ENCODE peak calls at places on chromosomes 4 and X, in five cellular contexts. One of them, this sample, is unnamed.

GRCh38 chr4:142567199-142567598 is 278.9 kb downstream of the INPP4B start:
- DNase-seq in astrocyte of the cerebellum: no peak
- DNase-seq in IMR-90: no peak
- DNase-seq in HFFc6: no peak
- DNase-seq in CD4-positive, alpha-beta T cell: peak; percentile 26
- DNase-seq in this sample: no peak

GRCh38 chr4:74267998-74268606 is 40.2 kb upstream of the EPGN start:
- DNase-seq in astrocyte of the cerebellum: peak; percentile 82
- DNase-seq in CD4-positive, alpha-beta T cell: no peak
- DNase-seq in HFFc6: peak; percentile 76
- DNase-seq in IMR-90: peak; percentile 79
- DNase-seq in this sample: no peak

GRCh38 chr4:184933311-184933710 is 85.0 kb upstream of the HELT start:
- DNase-seq in CD4-positive, alpha-beta T cell: no peak
- DNase-seq in IMR-90: no peak
- DNase-seq in astrocyte of the cerebellum: no peak
- DNase-seq in HFFc6: no peak
- DNase-seq in this sample: no peak

GRCh38 chr4:185242749-185243533 is 33.5 kb downstream of the SNX25 start:
- DNase-seq in HFFc6: no peak
- DNase-seq in IMR-90: peak; percentile 26
- DNase-seq in astrocyte of the cerebellum: no peak
- DNase-seq in CD4-positive, alpha-beta T cell: no peak
- DNase-seq in this sample: no peak

GRCh38 chr4:145816091-145816490 is 122.5 kb downstream of the ZNF827 start:
- DNase-seq in HFFc6: no peak
- DNase-seq in CD4-positive, alpha-beta T cell: no peak
- DNase-seq in IMR-90: no peak
- DNase-seq in astrocyte of the cerebellum: no peak
- DNase-seq in this sample: no peak

GRCh38 chr4:105930696-105931095 is 35.4 kb downstream of the NPNT start:
- DNase-seq in astrocyte of the cerebellum: no peak
- DNase-seq in IMR-90: no peak
- DNase-seq in HFFc6: no peak
- DNase-seq in CD4-positive, alpha-beta T cell: no peak
- DNase-seq in this sample: no peak

GRCh38 chrX:147901476-147902126 is 10.1 kb upstream of the FMR1 start:
- DNase-seq in IMR-90: no peak
- DNase-seq in HFFc6: no peak
- DNase-seq in CD4-positive, alpha-beta T cell: no peak
- DNase-seq in astrocyte of the cerebellum: no peak
- DNase-seq in this sample: no peak

GRCh38 chr4:52144303-52144849 is 93.3 kb downstream of the SPATA18 start:
- DNase-seq in CD4-positive, alpha-beta T cell: no peak
- DNase-seq in IMR-90: no peak
- DNase-seq in HFFc6: no peak
- DNase-seq in astrocyte of the cerebellum: no peak
- DNase-seq in this sample: no peak

GRCh38 chrX:120301960-120302359 is 9.3 kb downstream of the TMEM255A start:
- DNase-seq in HFFc6: no peak
- DNase-seq in CD4-positive, alpha-beta T cell: no peak
- DNase-seq in IMR-90: no peak
- DNase-seq in astrocyte of the cerebellum: no peak
- DNase-seq in this sample: no peak

GRCh38 chrX:68685722-68686683 is 38.5 kb downstream of the STARD8 start:
- DNase-seq in HFFc6: no peak
- DNase-seq in astrocyte of the cerebellum: no peak
- DNase-seq in CD4-positive, alpha-beta T cell: no peak
- DNase-seq in IMR-90: peak; percentile 76
- DNase-seq in this sample: no peak

GRCh38 chrX:37613898-37614297 is 42.4 kb downstream of the LANCL3 start:
- DNase-seq in IMR-90: no peak
- DNase-seq in HFFc6: no peak
- DNase-seq in CD4-positive, alpha-beta T cell: no peak
- DNase-seq in astrocyte of the cerebellum: no peak
- DNase-seq in this sample: no peak

GRCh38 chrX:37906357-37906756 is 59.0 kb upstream of the DYNLT3 start:
- DNase-seq in HFFc6: no peak
- DNase-seq in CD4-positive, alpha-beta T cell: no peak
- DNase-seq in astrocyte of the cerebellum: no peak
- DNase-seq in IMR-90: no peak
- DNase-seq in this sample: no peak

GRCh38 chrX:86946569-86946968 is 571.0 kb upstream of the KLHL4 start:
- DNase-seq in CD4-positive, alpha-beta T cell: no peak
- DNase-seq in HFFc6: no peak
- DNase-seq in IMR-90: peak; percentile 24
- DNase-seq in astrocyte of the cerebellum: no peak
- DNase-seq in this sample: no peak

GRCh38 chr4:111632752-111633151 is 512.5 kb upstream of the FAM241A start:
- DNase-seq in HFFc6: peak; percentile 54
- DNase-seq in IMR-90: peak; percentile 53
- DNase-seq in astrocyte of the cerebellum: no peak
- DNase-seq in CD4-positive, alpha-beta T cell: no peak
- DNase-seq in this sample: no peak

GRCh38 chr4:41360214-41360910 is 103.6 kb downstream of the UCHL1 start:
- DNase-seq in CD4-positive, alpha-beta T cell: no peak
- DNase-seq in IMR-90: peak; percentile 20
- DNase-seq in HFFc6: no peak
- DNase-seq in astrocyte of the cerebellum: no peak
- DNase-seq in this sample: peak; percentile 65

GRCh38 chr4:39699676-39700409 is 1.9 kb downstream of the UBE2K start:
- DNase-seq in HFFc6: peak; percentile 61
- DNase-seq in astrocyte of the cerebellum: no peak
- DNase-seq in CD4-positive, alpha-beta T cell: no peak
- DNase-seq in IMR-90: peak; percentile 41
- DNase-seq in this sample: no peak

GRCh38 chr4:22739933-22740332 is 47.2 kb downstream of the GBA3 start:
- DNase-seq in IMR-90: no peak
- DNase-seq in CD4-positive, alpha-beta T cell: no peak
- DNase-seq in HFFc6: no peak
- DNase-seq in astrocyte of the cerebellum: no peak
- DNase-seq in this sample: no peak

GRCh38 chr4:163164591-163164990 is 2.1 kb downstream of the NAF1 start:
- DNase-seq in IMR-90: no peak
- DNase-seq in astrocyte of the cerebellum: no peak
- DNase-seq in CD4-positive, alpha-beta T cell: no peak
- DNase-seq in HFFc6: no peak
- DNase-seq in this sample: no peak

GRCh38 chrX:44891642-44892041 is 18.7 kb downstream of the KDM6A start:
- DNase-seq in CD4-positive, alpha-beta T cell: no peak
- DNase-seq in IMR-90: no peak
- DNase-seq in astrocyte of the cerebellum: no peak
- DNase-seq in HFFc6: no peak
- DNase-seq in this sample: no peak

GRCh38 chr4:105548483-105548882 is 3.9 kb upstream of the ARHGEF38 start:
- DNase-seq in HFFc6: no peak
- DNase-seq in IMR-90: no peak
- DNase-seq in CD4-positive, alpha-beta T cell: no peak
- DNase-seq in astrocyte of the cerebellum: peak; percentile 3
- DNase-seq in this sample: no peak

GRCh38 chrX:136892412-136892811 is 11.9 kb upstream of the RBMX start:
- DNase-seq in astrocyte of the cerebellum: no peak
- DNase-seq in HFFc6: no peak
- DNase-seq in CD4-positive, alpha-beta T cell: no peak
- DNase-seq in IMR-90: no peak
- DNase-seq in this sample: no peak
- TF ChIP-seq CTCF in astrocyte of the cerebellum: no peak
- TF ChIP-seq CTCF in HFFc6: no peak
- TF ChIP-seq CTCF in CD4-positive, alpha-beta T cell: no peak
- TF ChIP-seq CTCF in IMR-90: no peak
- TF ChIP-seq CTCF in this sample: no peak

GRCh38 chrX:51395474-51395806 is 62.8 kb downstream of the NUDT10 start:
- DNase-seq in IMR-90: no peak
- DNase-seq in CD4-positive, alpha-beta T cell: no peak
- DNase-seq in HFFc6: no peak
- DNase-seq in astrocyte of the cerebellum: no peak
- DNase-seq in this sample: no peak
- TF ChIP-seq CTCF in IMR-90: no peak
- TF ChIP-seq CTCF in CD4-positive, alpha-beta T cell: no peak
- TF ChIP-seq CTCF in HFFc6: no peak
- TF ChIP-seq CTCF in astrocyte of the cerebellum: no peak
- TF ChIP-seq CTCF in this sample: no peak

DNA sequence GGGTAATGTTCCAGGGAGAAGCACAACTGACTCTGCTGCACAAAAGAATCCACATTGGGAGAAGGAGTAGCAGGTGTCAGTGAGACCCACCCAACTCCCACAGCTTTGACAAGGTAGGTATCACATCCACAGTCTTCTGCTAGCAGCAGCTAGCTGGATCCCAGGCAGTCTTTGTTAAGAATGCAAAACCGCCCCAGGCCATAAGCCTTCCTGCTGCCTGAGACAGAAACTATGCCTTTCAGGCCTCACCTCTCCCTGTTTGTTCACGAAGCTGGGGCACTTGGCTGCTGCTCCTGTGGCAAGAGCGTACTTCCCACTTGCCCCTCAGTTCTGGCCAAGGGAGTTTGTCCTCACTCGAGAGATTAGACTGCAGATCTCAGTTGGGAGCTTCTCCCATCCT is 21.4 kb downstream of the RRAGB start:
- DNase-seq in CD4-positive, alpha-beta T cell: no peak
- DNase-seq in HFFc6: no peak
- DNase-seq in IMR-90: no peak
- DNase-seq in astrocyte of the cerebellum: no peak
- DNase-seq in this sample: no peak
- TF ChIP-seq CTCF in CD4-positive, alpha-beta T cell: no peak
- TF ChIP-seq CTCF in HFFc6: no peak
- TF ChIP-seq CTCF in IMR-90: no peak
- TF ChIP-seq CTCF in astrocyte of the cerebellum: no peak
- TF ChIP-seq CTCF in this sample: no peak

GRCh38 chr4:6472387-6473263 is at the start of gene PPP2R2C:
- DNase-seq in CD4-positive, alpha-beta T cell: no peak
- DNase-seq in IMR-90: no peak
- DNase-seq in astrocyte of the cerebellum: no peak
- DNase-seq in HFFc6: no peak
- DNase-seq in this sample: no peak
- TF ChIP-seq CTCF in CD4-positive, alpha-beta T cell: no peak
- TF ChIP-seq CTCF in IMR-90: no peak
- TF ChIP-seq CTCF in astrocyte of the cerebellum: no peak
- TF ChIP-seq CTCF in HFFc6: no peak
- TF ChIP-seq CTCF in this sample: no peak

This sample was measured in D721Med.